ENCODE peak calls at places on chromosome 16, in seven cellular contexts. M, K, B, S, R, V and P are unnamed samples.

GRCh38 chr16:68357521-68357922 is 46.7 kb downstream of the PRMT7 start:
- DNase-seq in M (no peak), K (no peak), B (no peak), S (no peak), R (no peak), V (no peak), P (no peak)

GRCh38 chr16:78235168-78235800 is 135.8 kb downstream of the WWOX start:
- DNase-seq in M (peak; percentile 64), K (peak; percentile 28), B (peak; percentile 73), S (peak; percentile 57), R (peak; percentile 72), V (peak; percentile 75), P (peak; percentile 65)

GRCh38 chr16:55513616-55514015 is 4.7 kb downstream of the LPCAT2 start:
- DNase-seq in M (no peak), K (no peak), B (no peak), S (no peak), R (no peak), V (no peak), P (no peak)

GRCh38 chr16:610513-611381 is 20.0 kb upstream of the WFIKKN1 start:
- DNase-seq in M (no peak), K (no peak), B (no peak), S (no peak), R (peak; percentile 72), V (no peak), P (peak; percentile 30)

GRCh38 chr16:27811881-27812280 is 251.6 kb downstream of the GSG1L start:
- DNase-seq in M (no peak), K (no peak), B (no peak), S (no peak), R (peak; percentile 32), V (no peak), P (no peak)

GRCh38 chr16:19687279-19687678 is 30.7 kb downstream of the KNOP1 start:
- DNase-seq in M (no peak), K (no peak), B (no peak), S (no peak), R (no peak), V (no peak), P (no peak)

GRCh38 chr16:30096105-30096861 is at the start of gene YPEL3:
- DNase-seq in M (peak; percentile 92), K (peak; percentile 92), B (peak; percentile 95), S (peak; percentile 86), R (peak; percentile 98), V (peak; percentile 78), P (peak; percentile 92)

GRCh38 chr16:79171504-79172240 is 428.9 kb downstream of the MAF start:
- DNase-seq in M (no peak), K (no peak), B (no peak), S (no peak), R (no peak), V (no peak), P (no peak)

GRCh38 chr16:20873331-20873730 is 26.8 kb downstream of the DCUN1D3 start:
- DNase-seq in M (no peak), K (no peak), B (no peak), S (no peak), R (no peak), V (no peak), P (no peak)

GRCh38 chr16:89723279-89724250 is 2.2 kb downstream of the ZNF276 start:
- DNase-seq in M (peak; percentile 70), K (no peak), B (peak; percentile 36), S (peak; percentile 14), R (peak; percentile 77), V (no peak), P (no peak)

GRCh38 chr16:80671281-80671849 is 130.6 kb downstream of the DYNLRB2 start:
- DNase-seq in M (no peak), K (no peak), B (no peak), S (no peak), R (no peak), V (no peak), P (no peak)

GRCh38 chr16:75003931-75004330 is 5.1 kb downstream of the ZNRF1 start:
- DNase-seq in M (no peak), K (no peak), B (no peak), S (no peak), R (no peak), V (no peak), P (no peak)

DNA sequence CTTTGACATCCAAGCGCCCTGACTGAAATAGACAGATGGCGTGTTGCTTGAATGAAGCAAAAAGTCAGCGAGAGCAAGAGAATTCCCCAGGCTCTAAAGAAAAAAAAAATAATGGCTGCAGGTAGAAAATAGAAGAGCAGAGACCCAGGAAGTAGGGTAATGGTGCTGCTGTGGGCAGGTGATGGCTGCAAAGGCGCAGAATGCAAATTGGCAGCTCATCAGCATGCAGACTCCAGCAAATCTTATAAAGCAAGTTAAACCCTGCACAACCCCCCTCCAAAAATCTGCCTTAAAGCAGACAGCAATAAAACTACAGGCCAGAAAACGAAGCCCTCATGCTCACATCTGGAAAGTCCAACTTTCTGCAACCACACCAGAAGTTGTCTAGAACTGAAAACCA is 384.3 kb downstream of the RBFOX1 start:
- DNase-seq in M (no peak), K (no peak), B (no peak), S (no peak), R (no peak), V (no peak), P (no peak)
- TF ChIP-seq CTCF in M (no peak), K (no peak), B (no peak), S (no peak), R (no peak), V (no peak), P (no peak)

GRCh38 chr16:12259258-12259657 is 282.7 kb downstream of the SNX29 start:
- DNase-seq in M (no peak), K (no peak), B (no peak), S (no peak), R (no peak), V (no peak), P (no peak)

GRCh38 chr16:12265168-12265567 is 288.6 kb downstream of the SNX29 start:
- DNase-seq in M (no peak), K (no peak), B (no peak), S (no peak), R (no peak), V (no peak), P (no peak)

GRCh38 chr16:12260119-12260646 is 283.6 kb downstream of the SNX29 start:
- DNase-seq in M (no peak), K (no peak), B (no peak), S (no peak), R (no peak), V (no peak), P (no peak)

GRCh38 chr16:12260647-12261262 is 284.2 kb downstream of the SNX29 start:
- DNase-seq in M (peak; percentile 28), K (no peak), B (peak; percentile 50), S (peak; percentile 84), R (no peak), V (no peak), P (no peak)

DNA sequence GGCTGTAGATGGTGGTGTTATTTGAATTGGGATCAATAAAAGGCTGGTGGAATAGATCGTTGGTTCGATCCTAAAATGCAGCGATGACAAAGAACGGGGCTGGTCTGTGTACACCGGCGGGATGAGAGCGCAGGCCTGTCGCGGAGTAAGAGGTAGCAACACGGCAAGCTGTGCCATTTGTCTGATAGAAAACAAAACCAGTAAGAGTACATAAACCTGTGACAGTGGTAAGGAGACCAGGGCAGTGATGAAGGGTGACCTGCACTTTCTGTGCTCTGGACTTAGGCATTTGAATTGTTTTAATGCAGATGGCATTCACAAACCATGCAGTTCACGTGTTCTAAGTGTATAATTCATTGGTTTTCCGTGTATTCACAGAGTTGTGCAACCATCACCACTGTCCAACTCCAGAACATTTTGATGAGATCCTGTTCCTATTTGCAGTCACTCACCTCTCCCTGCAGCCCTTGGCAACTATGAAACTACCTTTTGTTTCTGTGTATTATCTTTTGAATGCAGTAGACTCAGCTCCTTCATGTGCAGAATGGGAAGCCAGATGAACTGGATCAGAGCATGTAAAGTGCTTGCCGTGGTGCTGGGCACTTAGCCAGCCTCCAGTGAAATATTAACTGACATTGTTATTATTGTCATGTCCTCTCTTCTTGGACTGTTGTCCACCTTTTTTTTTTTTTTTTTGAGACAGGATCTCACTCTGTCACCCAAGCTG is 286.1 kb downstream of the SNX29 start:
- DNase-seq in M (no peak), K (no peak), B (no peak), S (peak; percentile 29), R (no peak), V (no peak), P (no peak)
- H3K27ac ChIP-seq in M (no peak overlapping the region), K (no peak overlapping the region), B (no peak overlapping the region), S (no peak overlapping the region), R (no peak overlapping the region), V (no peak overlapping the region), P (no peak overlapping the region)

GRCh38 chr16:57738844-57739243 is 3.3 kb downstream of the KATNB1 start:
- DNase-seq in M (no peak), K (no peak), B (no peak), S (no peak), R (no peak), V (no peak), P (no peak)

GRCh38 chr16:57734308-57734924 is 1.2 kb upstream of the KATNB1 start:
- DNase-seq in M (no peak), K (no peak), B (no peak), S (no peak), R (no peak), V (no peak), P (no peak)

GRCh38 chr16:57735755-57736418 is at the start of gene KATNB1:
- DNase-seq in M (no peak), K (no peak), B (no peak), S (no peak), R (peak; percentile 69), V (no peak), P (peak; percentile 13)

GRCh38 chr16:57734925-57735754 is 430 bp upstream of the KATNB1 start:
- DNase-seq in M (peak; percentile 99), K (peak; percentile 99), B (peak; percentile 100), S (peak; percentile 100), R (peak; percentile 99), V (peak; percentile 99), P (peak; percentile 100)

GRCh38 chr16:57736419-57737281 is 1.1 kb downstream of the KATNB1 start:
- DNase-seq in M (no peak), K (no peak), B (peak; percentile 82), S (peak; percentile 87), R (peak; percentile 67), V (peak; percentile 59), P (peak; percentile 59)
- TF ChIP-seq CTCF in M (no peak), K (no peak), B (peak; percentile 9), S (peak; percentile 18), R (no peak), V (no peak), P (peak; percentile 42)

GRCh38 chr16:67052399-67052798 is 23.4 kb downstream of the CBFB start:
- DNase-seq in M (no peak), K (no peak), B (no peak), S (no peak), R (no peak), V (no peak), P (no peak)

GRCh38 chr16:67055712-67056487 is 27.0 kb downstream of the CBFB start:
- DNase-seq in M (no peak), K (no peak), B (peak; percentile 78), S (peak; percentile 99), R (no peak), V (peak; percentile 89), P (peak; percentile 90)

DNA sequence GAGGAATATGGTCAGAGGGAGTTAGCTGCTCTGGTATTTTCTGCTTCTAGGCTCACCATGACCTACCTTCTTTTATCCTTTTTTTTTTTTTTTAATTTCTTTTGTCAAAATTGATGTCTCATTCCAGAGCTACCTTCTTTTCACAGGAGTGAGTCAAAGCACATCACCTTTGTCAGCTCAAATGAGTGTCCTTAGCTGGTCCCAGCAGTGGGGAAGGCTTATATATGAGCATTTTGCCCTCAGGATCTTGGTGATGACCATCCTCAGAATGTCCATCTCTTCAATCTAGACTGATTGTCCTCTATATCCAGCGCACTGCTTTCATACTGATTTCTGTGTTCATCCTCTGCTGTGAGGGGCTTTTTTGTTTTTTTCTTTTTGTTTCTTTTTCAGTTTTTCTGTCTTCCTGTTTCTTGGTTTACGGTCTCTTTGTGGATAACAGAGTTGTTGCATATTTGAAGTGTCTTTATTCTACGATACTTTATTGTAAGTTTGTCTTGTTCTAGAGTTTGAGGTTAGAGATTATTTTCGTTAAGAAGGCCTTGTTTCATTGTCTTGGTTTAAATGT is 24.9 kb downstream of the CBFB start:
- DNase-seq in M (no peak), K (no peak), B (no peak), S (no peak), R (no peak), V (peak; percentile 1), P (no peak)
- H3K27ac ChIP-seq in M (no peak overlapping the region), K (no peak overlapping the region), B (no peak overlapping the region), S (no peak overlapping the region), R (no peak overlapping the region), V (no peak overlapping the region), P (peak overlapping the region; percentile 21)